ENCODE peak calls at places on chromosomes 4 and X, in seven cellular contexts. G is lung, R is MG63, Y is ovary, F is right lobe of liver, N is mesenchymal stem cell, B is tibial nerve. A is an unnamed sample.

GRCh38 chr4:81648576-81649272 is 177.0 kb upstream of the RASGEF1B start:
- DNase-seq in G (no peak), R (peak; percentile 33), Y (no peak), F (no peak), N (no peak), B (no peak), A (no peak)

GRCh38 chr4:135838889-135839288 is 1637.3 kb upstream of the PABPC4L start:
- DNase-seq in G (no peak), R (peak; percentile 5), Y (no peak), F (no peak), N (peak; percentile 80), B (no peak), A (peak; percentile 35)

GRCh38 chr4:89506866-89507494 is 199.4 kb upstream of the GPRIN3 start:
- DNase-seq in G (no peak), R (no peak), Y (no peak), F (no peak), N (no peak), B (no peak), A (no peak)

GRCh38 chrX:27446423-27446822 is 16.7 kb downstream of the PPP4R3C start:
- DNase-seq in G (no peak), R (no peak), Y (no peak), F (no peak), N (no peak), B (no peak), A (no peak)

GRCh38 chr4:52861879-52862604 is at the start of gene RASL11B:
- DNase-seq in G (peak; percentile 75), R (peak; percentile 95), Y (peak; percentile 88), F (peak; percentile 82), N (peak; percentile 74), B (peak; percentile 76), A (no peak)

GRCh38 chr4:153497091-153497531 is 31.0 kb downstream of the TMEM131L start:
- DNase-seq in G (no peak), R (no peak), Y (no peak), F (no peak), N (no peak), B (no peak), A (no peak)

GRCh38 chr4:127685292-127685691 is 44.9 kb upstream of the SLC25A31 start:
- DNase-seq in G (no peak), R (no peak), Y (no peak), F (no peak), N (peak; percentile 50), B (no peak), A (no peak)

GRCh38 chr4:76654796-76655195 is 219.8 kb downstream of the SHROOM3 start:
- DNase-seq in G (no peak), R (no peak), Y (no peak), F (no peak), N (peak; percentile 23), B (no peak), A (no peak)

GRCh38 chrX:74063426-74064155 is 240.4 kb upstream of the ZCCHC13 start:
- DNase-seq in G (no peak), R (no peak), Y (no peak), F (no peak), N (no peak), B (no peak), A (no peak)

GRCh38 chr4:101954975-101955678 is 164.6 kb downstream of the BANK1 start:
- DNase-seq in G (no peak), R (no peak), Y (no peak), F (no peak), N (no peak), B (no peak), A (no peak)

GRCh38 chr4:117965608-117966007 is 68.7 kb upstream of the NDST3 start:
- DNase-seq in G (no peak), R (peak; percentile 1), Y (no peak), F (no peak), N (no peak), B (no peak), A (no peak)

GRCh38 chr4:14879643-14880042 is 122.6 kb upstream of the CPEB2 start:
- DNase-seq in G (no peak), R (no peak), Y (no peak), F (no peak), N (no peak), B (no peak), A (no peak)

GRCh38 chr4:169102011-169102410 is 92.0 kb upstream of the CBR4 start:
- DNase-seq in G (no peak), R (no peak), Y (no peak), F (no peak), N (no peak), B (no peak), A (no peak)

GRCh38 chr4:150366487-150366999 is 215.4 kb upstream of the MAB21L2 start:
- DNase-seq in G (no peak), R (no peak), Y (no peak), F (no peak), N (no peak), B (no peak), A (no peak)

GRCh38 chr4:25439913-25440477 is 62.9 kb downstream of the ANAPC4 start:
- DNase-seq in G (peak; percentile 79), R (peak; percentile 30), Y (peak; percentile 48), F (no peak), N (peak; percentile 73), B (peak; percentile 86), A (peak; percentile 27)

GRCh38 chr4:9898596-9899345 is 117.3 kb downstream of the DRD5 start:
- DNase-seq in G (peak; percentile 41), R (no peak), Y (no peak), F (no peak), N (no peak), B (peak; percentile 10), A (no peak)

GRCh38 chr4:19983072-19983471 is 268.6 kb upstream of the SLIT2 start:
- DNase-seq in G (no peak), R (no peak), Y (no peak), F (no peak), N (peak; percentile 95), B (no peak), A (peak; percentile 91)

GRCh38 chr4:19987746-19988145 is 264.0 kb upstream of the SLIT2 start:
- DNase-seq in G (no peak), R (no peak), Y (no peak), F (no peak), N (peak; percentile 20), B (no peak), A (no peak)

GRCh38 chr4:19982556-19982955 is 269.1 kb upstream of the SLIT2 start:
- DNase-seq in G (no peak), R (no peak), Y (no peak), F (no peak), N (peak; percentile 79), B (no peak), A (no peak)
- H3K4me3 ChIP-seq in G (no peak overlapping the region), R (no peak overlapping the region), Y (no peak overlapping the region), F (no peak overlapping the region), N (no peak overlapping the region), B (no peak overlapping the region), A (no peak overlapping the region)

GRCh38 chr4:85779165-85779564 is 304.2 kb downstream of the ARHGAP24 start:
- DNase-seq in G (no peak), R (no peak), Y (no peak), F (no peak), N (peak; percentile 77), B (no peak), A (no peak)

GRCh38 chr4:85778809-85779124 is 303.8 kb downstream of the ARHGAP24 start:
- DNase-seq in G (no peak), R (no peak), Y (no peak), F (no peak), N (peak; percentile 69), B (no peak), A (no peak)

GRCh38 chr4:85776579-85776978 is 301.6 kb downstream of the ARHGAP24 start:
- DNase-seq in G (no peak), R (no peak), Y (no peak), F (no peak), N (peak; percentile 43), B (no peak), A (no peak)

GRCh38 chr4:85776091-85776490 is 301.1 kb downstream of the ARHGAP24 start:
- DNase-seq in G (no peak), R (no peak), Y (no peak), F (no peak), N (no peak), B (no peak), A (no peak)

GRCh38 chr4:85777908-85778808 is 303.2 kb downstream of the ARHGAP24 start:
- DNase-seq in G (no peak), R (no peak), Y (no peak), F (no peak), N (peak; percentile 60), B (no peak), A (no peak)
- H3K4me3 ChIP-seq in G (no peak overlapping the region), R (peak overlapping the region; percentile 35), Y (peak overlapping the region; percentile 25), F (peak overlapping the region; percentile 23), N (peak overlapping the region; percentile 81), B (no peak overlapping the region), A (peak overlapping the region; percentile 56)

GRCh38 chr4:138320856-138321255 is 78.7 kb upstream of the SLC7A11 start:
- DNase-seq in G (no peak), R (no peak), Y (no peak), F (no peak), N (no peak), B (no peak), A (no peak)
- H3K4me3 ChIP-seq in G (no peak overlapping the region), R (no peak overlapping the region), Y (no peak overlapping the region), F (no peak overlapping the region), N (no peak overlapping the region), B (no peak overlapping the region), A (no peak overlapping the region)

GRCh38 chr4:1310031-1310795 is 20.5 kb downstream of the MAEA start:
- DNase-seq in G (no peak), R (no peak), Y (no peak), F (peak; percentile 49), N (no peak), B (no peak), A (no peak)

GRCh38 chr4:1307951-1308735 is 18.5 kb downstream of the MAEA start:
- DNase-seq in G (no peak), R (no peak), Y (no peak), F (peak; percentile 46), N (no peak), B (no peak), A (no peak)

GRCh38 chr4:1312821-1313640 is 23.3 kb downstream of the MAEA start:
- DNase-seq in G (no peak), R (no peak), Y (no peak), F (no peak), N (no peak), B (no peak), A (no peak)

GRCh38 chr4:1309261-1310010 is 19.7 kb downstream of the MAEA start:
- DNase-seq in G (peak; percentile 92), R (no peak), Y (peak; percentile 93), F (peak; percentile 93), N (peak; percentile 96), B (peak; percentile 84), A (peak; percentile 87)

DNA sequence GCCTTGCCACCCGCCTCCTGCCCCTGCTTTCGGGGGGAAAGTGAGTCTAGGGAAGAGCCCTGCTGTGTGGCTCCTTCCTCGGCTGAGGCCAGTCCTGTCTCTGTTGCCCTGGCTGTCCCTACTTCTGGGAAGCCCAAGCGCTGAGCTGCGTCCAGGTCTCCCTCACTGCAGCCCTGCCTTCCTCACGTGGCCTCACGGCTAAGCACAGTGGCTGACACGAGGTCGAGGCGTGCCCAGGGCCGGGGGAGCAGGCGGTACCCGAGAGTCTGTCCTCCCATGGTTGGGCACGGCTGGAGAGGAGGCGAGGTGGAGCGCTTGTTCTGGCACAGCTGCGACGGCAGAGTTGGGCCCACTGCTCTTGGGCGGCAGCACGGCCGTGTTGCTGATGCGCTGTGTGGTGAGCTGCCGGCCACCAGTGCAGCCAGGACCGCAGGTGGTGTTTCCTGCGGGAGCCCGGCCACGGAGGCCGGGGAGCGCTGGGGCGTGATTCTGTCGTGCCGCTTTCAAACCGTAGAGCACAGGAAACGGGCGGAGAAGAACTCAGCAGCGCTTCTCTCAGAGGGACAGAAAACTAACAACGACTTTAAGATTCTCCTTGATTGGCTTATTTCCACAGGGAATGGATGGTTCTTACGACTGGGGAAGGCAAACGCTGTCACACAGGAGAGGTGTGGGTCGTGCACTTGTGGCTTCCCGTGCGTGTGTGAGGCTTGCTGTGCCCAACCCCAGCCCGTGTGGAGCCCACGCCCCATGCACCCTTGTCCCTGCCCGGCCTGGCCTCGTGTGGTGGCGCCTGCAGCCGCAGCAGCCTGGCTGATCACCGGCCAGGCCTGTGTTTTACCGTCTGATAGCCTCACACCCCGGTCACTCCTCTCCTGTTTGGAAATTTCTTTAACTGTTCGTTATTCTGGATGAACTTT is 21.4 kb downstream of the MAEA start:
- DNase-seq in G (no peak), R (no peak), Y (no peak), F (peak; percentile 48), N (no peak), B (no peak), A (no peak)
- H3K4me3 ChIP-seq in G (no peak overlapping the region), R (no peak overlapping the region), Y (no peak overlapping the region), F (no peak overlapping the region), N (peak overlapping the region; percentile 80), B (no peak overlapping the region), A (no peak overlapping the region)